ENCODE peak calls at places on chromosomes 13 and 19, in nine cellular contexts. Z is AG09319, I is pancreas, N is HT-29, L is HTR-8/SVneo, B is body of pancreas, C is AG04449, M is tibial nerve, W is HEK293T. Y is an unnamed sample.

GRCh38 chr13:46521486-46521885 is 31.5 kb upstream of the LRCH1 start:
- DNase-seq in C (no peak), W (no peak), B (no peak), I (no peak), N (no peak), L (no peak), Z (no peak), M (no peak), Y (no peak)

GRCh38 chr19:18792661-18793060 is 1.6 kb upstream of the COMP start:
- DNase-seq in W (no peak), C (no peak), N (no peak), I (no peak), Z (no peak), L (no peak), B (no peak), M (no peak), Y (no peak)

GRCh38 chr19:7182489-7182888 is 111.7 kb downstream of the INSR start:
- DNase-seq in N (no peak), Z (no peak), I (no peak), B (no peak), C (no peak), M (no peak), W (no peak), L (no peak), Y (no peak)

GRCh38 chr19:43518051-43518450 is 8.9 kb downstream of the ETHE1 start:
- DNase-seq in N (no peak), W (no peak), Z (no peak), L (no peak), I (no peak), C (no peak), B (no peak), M (no peak), Y (no peak)

GRCh38 chr19:48415395-48415794 is 21.9 kb downstream of the GRIN2D start:
- DNase-seq in Z (no peak), L (no peak), C (no peak), I (peak), M (peak), W (peak), B (peak), N (peak), Y (no peak)

GRCh38 chr19:28521614-28522544 is 691.1 kb downstream of the UQCRFS1 start:
- DNase-seq in C (no peak), Z (no peak), L (no peak), W (no peak), M (no peak), N (no peak), B (no peak), I (no peak), Y (no peak)

GRCh38 chr19:1133471-1133929 is 29.7 kb downstream of the GPX4 start:
- DNase-seq in Z (no peak), L (peak), I (no peak), C (no peak), B (peak), N (no peak), W (peak), M (no peak), Y (no peak)

GRCh38 chr13:36630181-36630806 is 43.5 kb upstream of the SERTM1 start:
- DNase-seq in W (no peak), M (no peak), N (no peak), I (no peak), Z (no peak), L (no peak), C (no peak), B (no peak), Y (no peak)

GRCh38 chr19:56477429-56478338 is 539 bp upstream of the ZNF667 start:
- DNase-seq in N (no peak), W (no peak), L (peak), Z (peak), C (peak), M (peak), B (peak), I (peak), Y (peak)

GRCh38 chr19:33862991-33863390 is 66.3 kb downstream of the KCTD15 start:
- DNase-seq in I (no peak), C (no peak), M (no peak), B (no peak), N (no peak), L (no peak), Z (no peak), W (no peak), Y (no peak)

GRCh38 chr19:52670046-52670445 is 31.9 kb upstream of the ZNF83 start:
- DNase-seq in M (no peak), Z (no peak), B (no peak), W (no peak), N (peak), L (no peak), I (no peak), C (no peak), Y (no peak)

GRCh38 chr19:604355-604754 is 14.7 kb downstream of the HCN2 start:
- DNase-seq in W (peak), B (no peak), Z (no peak), I (peak), N (peak), L (no peak), C (no peak), M (no peak), Y (no peak)

GRCh38 chr13:91249370-91249769 is 98.1 kb upstream of the MIR17HG start:
- DNase-seq in N (no peak), I (no peak), L (no peak), W (no peak), B (no peak), Z (no peak), C (no peak), M (no peak), Y (no peak)

GRCh38 chr13:41456768-41457588 is at the start of gene RGCC:
- DNase-seq in M (peak), Z (no peak), N (peak), I (peak), B (peak), L (peak), W (peak), C (no peak), Y (no peak)

GRCh38 chr13:85508683-85509329 is 290.4 kb downstream of the SLITRK6 start:
- DNase-seq in L (no peak), I (peak), W (no peak), M (no peak), Z (no peak), C (no peak), N (peak), B (no peak), Y (no peak)

GRCh38 chr19:38389101-38389925 is 816 bp downstream of the SPRED3 start:
- DNase-seq in L (peak), N (no peak), I (no peak), M (no peak), Z (no peak), W (no peak), C (no peak), B (peak), Y (no peak)

GRCh38 chr19:40410030-40410389 is 3.2 kb downstream of the PRX start:
- DNase-seq in I (no peak), N (no peak), C (no peak), B (no peak), W (no peak), L (no peak), M (no peak), Z (no peak), Y (no peak)

GRCh38 chr19:41707502-41707812 is 969 bp upstream of the CEACAM5 start:
- DNase-seq in L (no peak), I (no peak), Z (no peak), B (no peak), C (no peak), N (peak), W (no peak), M (no peak), Y (no peak)

GRCh38 chr19:9883231-9883758 is 48.2 kb downstream of the PIN1 start:
- DNase-seq in I (no peak), B (no peak), C (no peak), L (no peak), Z (no peak), M (no peak), W (no peak), N (no peak), Y (no peak)

GRCh38 chr19:12884627-12884925 is 2.4 kb downstream of the KLF1 start:
- DNase-seq in C (no peak), W (no peak), I (no peak), Z (no peak), N (no peak), M (no peak), B (no peak), L (no peak), Y (no peak)

GRCh38 chr13:74135306-74136088 is 1.3 kb upstream of the KLF12 start:
- DNase-seq in L (peak), B (peak), W (peak), I (peak), N (peak), Z (peak), C (no peak), M (peak), Y (no peak)

GRCh38 chr13:35144496-35144895 is 202.4 kb downstream of the NBEA start:
- DNase-seq in B (no peak), L (no peak), C (no peak), N (no peak), W (no peak), I (no peak), Z (no peak), M (no peak), Y (no peak)

GRCh38 chr13:25319781-25320180 is 18.4 kb downstream of the NUP58 start:
- DNase-seq in N (no peak), L (no peak), Z (no peak), M (no peak), W (no peak), C (no peak), I (no peak), B (no peak), Y (no peak)

GRCh38 chr19:10086032-10086903 is at the start of gene SHFL:
- DNase-seq in Z (peak), L (peak), C (no peak), N (peak), W (no peak), I (peak), M (peak), B (peak), Y (no peak)

Y was measured in brain pericyte.